ENCODE peak calls at places on chromosomes 1 and 21, in seven cellular contexts. W is pancreas, K is A549, I is tibial artery, F is kidney epithelial cell, X is AG04449, P is MM.1S. A is an unnamed sample.

GRCh38 chr1:92698932-92699331 is 86.0 kb downstream of the EVI5 start:
- DNase-seq in W (no peak), K (no peak), I (no peak), F (no peak), X (no peak), P (no peak), A (no peak)

GRCh38 chr1:247370786-247371732 is 39.4 kb upstream of the ZNF496 start:
- DNase-seq in W (no peak), K (no peak), I (no peak), F (no peak), X (no peak), P (no peak), A (no peak)

GRCh38 chr1:3014443-3015268 is 6.6 kb upstream of the ACTRT2 start:
- DNase-seq in W (no peak), K (no peak), I (no peak), F (no peak), X (no peak), P (no peak), A (no peak)

GRCh38 chr21:37863842-37864241 is 52.4 kb downstream of the KCNJ6 start:
- DNase-seq in W (no peak), K (no peak), I (no peak), F (no peak), X (no peak), P (no peak), A (no peak)

GRCh38 chr1:206684478-206685255 is at the start of gene MAPKAPK2:
- DNase-seq in W (peak; percentile 71), K (peak; percentile 72), I (peak; percentile 77), F (no peak), X (no peak), P (peak; percentile 82), A (no peak)

GRCh38 chr21:44759628-44760285 is 41.9 kb downstream of the UBE2G2 start:
- DNase-seq in W (peak; percentile 2), K (no peak), I (peak; percentile 11), F (no peak), X (no peak), P (no peak), A (no peak)

GRCh38 chr1:179296831-179297377 is 3.3 kb downstream of the SOAT1 start:
- DNase-seq in W (no peak), K (no peak), I (no peak), F (no peak), X (no peak), P (no peak), A (no peak)

GRCh38 chr21:17925000-17925610 is 105.9 kb upstream of the C21orf91 start:
- DNase-seq in W (peak; percentile 60), K (peak; percentile 30), I (peak; percentile 34), F (no peak), X (no peak), P (peak; percentile 73), A (peak; percentile 42)

GRCh38 chr1:243507001-243507671 is 251.3 kb downstream of the SDCCAG8 start:
- DNase-seq in W (no peak), K (no peak), I (no peak), F (no peak), X (no peak), P (no peak), A (no peak)

GRCh38 chr1:59673575-59674467 is 140.9 kb upstream of the HOOK1 start:
- DNase-seq in W (peak; percentile 49), K (no peak), I (no peak), F (no peak), X (no peak), P (no peak), A (no peak)

GRCh38 chr1:164708596-164708995 is 149.6 kb downstream of the PBX1 start:
- DNase-seq in W (no peak), K (no peak), I (no peak), F (no peak), X (no peak), P (no peak), A (no peak)

GRCh38 chr1:67148516-67149178 is 13.9 kb upstream of the C1orf141 start:
- DNase-seq in W (no peak), K (no peak), I (no peak), F (no peak), X (no peak), P (no peak), A (no peak)

GRCh38 chr1:239884776-239885175 is 206.9 kb upstream of the FMN2 start:
- DNase-seq in W (no peak), K (no peak), I (no peak), F (no peak), X (no peak), P (no peak), A (no peak)

GRCh38 chr1:198904356-198904755 is 265.5 kb downstream of the PTPRC start:
- DNase-seq in W (no peak), K (no peak), I (no peak), F (no peak), X (no peak), P (no peak), A (no peak)

GRCh38 chr1:198901280-198901679 is 262.4 kb downstream of the PTPRC start:
- DNase-seq in W (no peak), K (no peak), I (no peak), F (no peak), X (no peak), P (no peak), A (no peak)

GRCh38 chr1:198902616-198903140 is 263.8 kb downstream of the PTPRC start:
- DNase-seq in W (no peak), K (no peak), I (no peak), F (no peak), X (no peak), P (no peak), A (no peak)

GRCh38 chr1:198906739-198907422 is 268.0 kb downstream of the PTPRC start:
- DNase-seq in W (no peak), K (no peak), I (no peak), F (no peak), X (no peak), P (no peak), A (no peak)

GRCh38 chr1:198903203-198903602 is 264.4 kb downstream of the PTPRC start:
- DNase-seq in W (no peak), K (no peak), I (no peak), F (no peak), X (no peak), P (peak; percentile 39), A (no peak)
- H3K4me3 ChIP-seq in W (no peak overlapping the region), K (no peak overlapping the region), I (no peak overlapping the region), F (no peak overlapping the region), X (no peak overlapping the region), P (no peak overlapping the region), A (no peak overlapping the region)

GRCh38 chr1:20188455-20188817 is 2.1 kb upstream of the PLA2G2C start:
- DNase-seq in W (no peak), K (no peak), I (no peak), F (no peak), X (no peak), P (no peak), A (no peak)

GRCh38 chr1:20185834-20186782 is at the start of the genes PLA2G2C and UBXN10:
- DNase-seq in W (peak; percentile 46), K (no peak), I (no peak), F (no peak), X (no peak), P (no peak), A (no peak)

GRCh38 chr1:20184997-20185833 is 681 bp upstream of the UBXN10 start:
- DNase-seq in W (no peak), K (no peak), I (no peak), F (no peak), X (no peak), P (no peak), A (no peak)

GRCh38 chr1:20187813-20188454 is 1.6 kb upstream of the PLA2G2C start:
- DNase-seq in W (no peak), K (no peak), I (no peak), F (no peak), X (no peak), P (no peak), A (no peak)

DNA sequence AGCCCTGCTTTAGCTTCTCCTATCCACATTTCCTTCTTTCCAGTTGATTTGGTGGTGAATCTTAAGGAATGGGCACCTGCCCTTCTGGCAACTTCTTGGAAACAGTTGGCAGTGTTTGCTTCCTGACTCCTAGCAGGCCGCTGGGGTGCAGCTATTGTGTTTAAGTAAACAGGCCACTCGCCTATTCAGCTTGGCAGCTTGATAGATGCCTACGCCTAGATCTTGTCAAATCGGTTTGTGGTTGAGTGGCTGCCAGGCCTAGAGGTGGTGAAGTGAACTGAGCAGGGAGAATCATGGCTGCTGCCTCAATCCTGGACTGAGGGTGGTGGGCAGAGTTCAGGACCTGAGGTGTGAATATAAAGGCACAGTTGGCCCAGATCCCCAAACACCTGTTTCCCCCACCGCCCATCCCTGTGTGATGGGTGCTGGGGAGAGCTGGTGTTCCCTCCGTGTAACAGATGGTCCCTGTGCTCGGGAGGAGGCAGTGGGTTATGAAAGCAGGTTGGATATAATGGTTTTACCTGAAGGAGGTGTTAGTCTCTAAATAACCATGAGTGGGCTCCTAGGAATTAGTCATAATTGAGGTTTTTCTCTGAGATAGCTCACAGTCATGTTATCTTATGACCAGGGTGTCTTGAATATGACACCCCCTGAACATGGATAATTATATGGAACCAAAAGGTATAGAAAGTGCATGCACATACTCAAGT is 940 bp upstream of the PLA2G2C start:
- DNase-seq in W (peak; percentile 33), K (no peak), I (peak; percentile 41), F (no peak), X (no peak), P (no peak), A (no peak)
- TF ChIP-seq CTCF in W (no peak), K (no peak), I (no peak), F (no peak), X (no peak), P (no peak), A (no peak)

GRCh38 chr1:201140235-201140940 is 13.4 kb upstream of the ASCL5 start:
- DNase-seq in W (no peak), K (no peak), I (no peak), F (no peak), X (no peak), P (no peak), A (no peak)
- H3K4me3 ChIP-seq in W (no peak overlapping the region), K (no peak overlapping the region), I (no peak overlapping the region), F (no peak overlapping the region), X (no peak overlapping the region), P (no peak overlapping the region), A (no peak overlapping the region)

GRCh38 chr1:58346076-58346435 is 200.5 kb downstream of the OMA1 start:
- DNase-seq in W (no peak), K (no peak), I (no peak), F (no peak), X (no peak), P (no peak), A (no peak)

GRCh38 chr1:58340156-58340555 is 206.4 kb downstream of the OMA1 start:
- DNase-seq in W (no peak), K (no peak), I (no peak), F (no peak), X (no peak), P (no peak), A (no peak)

DNA sequence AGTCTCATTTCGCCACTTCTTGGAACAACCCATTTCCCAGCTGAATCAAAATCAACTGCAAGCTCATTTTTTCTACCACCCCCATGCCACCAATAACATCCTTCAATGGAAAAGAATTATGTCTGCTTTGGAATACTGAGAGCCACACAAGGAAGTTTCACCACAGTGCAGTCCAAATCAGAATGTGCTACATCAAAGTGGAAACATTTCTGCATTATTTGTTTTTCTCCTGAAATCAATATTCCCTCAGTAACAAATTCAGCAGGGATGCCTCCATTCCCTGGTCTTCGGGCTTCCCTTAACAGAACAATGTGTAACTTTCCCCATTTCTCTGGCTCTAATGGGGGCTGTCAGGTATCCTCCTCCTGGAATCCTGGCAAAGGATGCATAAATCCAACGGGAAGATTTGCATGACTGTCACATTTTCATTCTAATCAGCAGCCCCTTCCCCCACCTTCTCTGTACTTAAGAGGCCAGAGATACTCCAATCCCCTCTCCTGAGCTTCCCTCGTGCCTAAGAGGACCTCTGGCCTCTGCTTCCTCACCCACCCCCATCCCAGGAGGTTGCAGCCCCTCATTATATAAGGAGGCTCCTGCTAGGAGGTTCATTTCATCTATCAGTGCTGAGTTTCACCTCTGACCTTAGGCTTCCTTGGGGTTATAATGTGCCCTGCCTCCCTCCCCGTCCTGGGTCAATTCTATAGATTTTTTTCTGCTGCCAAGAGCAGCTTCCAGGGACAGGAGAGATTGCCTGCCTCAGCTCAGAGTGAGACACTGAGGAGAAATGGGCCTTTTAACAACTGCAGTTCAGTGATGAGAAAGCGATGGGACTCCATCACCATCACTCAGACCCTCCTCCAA is 201.1 kb downstream of the OMA1 start:
- DNase-seq in W (no peak), K (no peak), I (no peak), F (no peak), X (no peak), P (no peak), A (no peak)
- TF ChIP-seq CTCF in W (no peak), K (no peak), I (no peak), F (no peak), X (no peak), P (no peak), A (no peak)

A was measured in GM12864.